ENCODE peak calls at places on chromosome 9, in eight cellular contexts. V is HCT116, N is H1, E is GM23338, J is HepG2, W is K562, A is endothelial cell of umbilical vein, I is GM12878. U is an unnamed sample.

GRCh38 chr9:98830554-98830953 is 23.1 kb downstream of the GALNT12 start:
- DNase-seq in N (no peak), J (no peak), E (no peak), A (no peak), I (no peak), V (no peak), W (no peak), U (no peak)

GRCh38 chr9:114899461-114899860 is 30.9 kb downstream of the TNFSF8 start:
- DNase-seq in J (no peak), N (no peak), V (no peak), W (no peak), E (no peak), A (peak), I (no peak), U (no peak)

GRCh38 chr9:106956971-106957370 is 94.0 kb downstream of the ZNF462 start:
- DNase-seq in A (no peak), V (no peak), E (no peak), J (no peak), I (no peak), W (no peak), N (no peak), U (no peak)

GRCh38 chr9:82466616-82467251 is 478.2 kb downstream of the SPATA31D1 start:
- DNase-seq in E (peak), A (no peak), V (no peak), I (no peak), N (peak), J (peak), W (no peak), U (no peak)

GRCh38 chr9:108551030-108551964 is 304.5 kb downstream of the ACTL7B start:
- DNase-seq in N (no peak), J (no peak), E (peak), W (no peak), V (peak), I (no peak), A (no peak), U (no peak)

GRCh38 chr9:5624655-5625054 is 4.3 kb upstream of the RIC1 start:
- DNase-seq in J (no peak), W (no peak), V (no peak), N (no peak), A (no peak), E (no peak), I (peak), U (no peak)

GRCh38 chr9:109908459-109909390 is 128.7 kb downstream of the PALM2AKAP2 start:
- DNase-seq in V (no peak), I (no peak), A (peak), J (no peak), N (no peak), W (no peak), E (no peak), U (no peak)

GRCh38 chr9:21580636-21581353 is 98.7 kb upstream of the IFNE start:
- DNase-seq in V (no peak), J (no peak), I (no peak), W (no peak), A (no peak), E (no peak), N (no peak), U (no peak)

GRCh38 chr9:15243086-15243485 is 63.9 kb downstream of the TTC39B start:
- DNase-seq in E (no peak), A (no peak), W (no peak), I (no peak), V (no peak), J (no peak), N (no peak), U (no peak)

GRCh38 chr9:133366435-133366834 is 9.4 kb downstream of the SURF4 start:
- DNase-seq in J (no peak), N (no peak), E (no peak), A (no peak), W (no peak), V (no peak), I (no peak), U (no peak)

GRCh38 chr9:110125763-110126351 is 82.1 kb downstream of the C9orf152 start:
- DNase-seq in W (no peak), I (no peak), E (no peak), A (no peak), V (no peak), N (no peak), J (no peak), U (no peak)

GRCh38 chr9:80292231-80292630 is 720.5 kb downstream of the TLE4 start:
- DNase-seq in A (no peak), J (no peak), I (no peak), N (no peak), W (no peak), E (no peak), V (no peak), U (no peak)

GRCh38 chr9:127166111-127166510 is 43.7 kb upstream of the ANGPTL2 start:
- DNase-seq in E (no peak), V (no peak), I (no peak), J (no peak), N (no peak), A (no peak), W (no peak), U (no peak)

GRCh38 chr9:111807197-111807596 is 12.5 kb upstream of the SHOC1 start:
- DNase-seq in E (no peak), J (no peak), I (no peak), N (no peak), V (no peak), W (no peak), A (no peak), U (no peak)

GRCh38 chr9:110050925-110051355 is 157.0 kb downstream of the C9orf152 start:
- DNase-seq in V (peak), A (peak), I (no peak), E (no peak), J (no peak), W (no peak), N (no peak), U (peak)

GRCh38 chr9:113807173-113808061 is 68.7 kb upstream of the ZNF618 start:
- DNase-seq in I (no peak), J (peak), N (peak), V (peak), A (peak), E (peak), W (peak), U (peak)

GRCh38 chr9:95150903-95151302 is 166.6 kb downstream of the FANCC start:
- DNase-seq in E (no peak), W (no peak), V (no peak), N (no peak), J (no peak), I (no peak), A (no peak), U (no peak)

GRCh38 chr9:71663216-71663615 is 105.1 kb downstream of the CEMIP2 start:
- DNase-seq in W (no peak), I (no peak), J (no peak), A (peak), V (no peak), E (peak), N (no peak), U (no peak)

GRCh38 chr9:94719878-94720277 is 6.6 kb upstream of the AOPEP start:
- DNase-seq in W (no peak), E (no peak), A (no peak), V (no peak), N (no peak), J (no peak), I (no peak), U (no peak)

GRCh38 chr9:79559501-79560181 is 12.1 kb upstream of the TLE4 start:
- DNase-seq in A (peak), J (no peak), N (no peak), I (no peak), W (no peak), E (no peak), V (no peak), U (no peak)

GRCh38 chr9:30574355-30575151 is 1809.9 kb upstream of the ACO1 start:
- DNase-seq in I (no peak), A (no peak), W (no peak), J (no peak), V (no peak), N (no peak), E (peak), U (no peak)

GRCh38 chr9:93319992-93320490 is 131.4 kb upstream of the FAM120A start:
- DNase-seq in J (no peak), W (no peak), N (no peak), A (no peak), V (no peak), I (no peak), E (no peak), U (no peak)

GRCh38 chr9:13088734-13089427 is 190.6 kb downstream of the MPDZ start:
- DNase-seq in W (peak), V (peak), I (no peak), J (peak), N (no peak), A (peak), E (peak), U (peak)

GRCh38 chr9:133919253-133920115 is 72.6 kb downstream of the VAV2 start:
- DNase-seq in I (no peak), J (no peak), V (no peak), W (no peak), N (no peak), A (no peak), E (no peak), U (no peak)

GRCh38 chr9:134445000-134445399 is 118.7 kb downstream of the RXRA start:
- DNase-seq in J (no peak), V (no peak), I (no peak), E (no peak), N (no peak), A (no peak), W (no peak), U (no peak)

GRCh38 chr9:124743686-124744348 is 27.3 kb downstream of the NR6A1 start:
- DNase-seq in J (no peak), W (peak), V (no peak), A (no peak), E (no peak), I (no peak), N (no peak), U (no peak)

GRCh38 chr9:133742849-133743444 is 4.8 kb upstream of the SARDH start:
- DNase-seq in J (peak), E (peak), A (peak), W (peak), V (peak), N (peak), I (peak), U (peak)

GRCh38 chr9:21576331-21577189 is 94.4 kb upstream of the IFNE start:
- DNase-seq in E (no peak), A (peak), V (peak), J (peak), N (no peak), I (peak), W (no peak), U (no peak)

GRCh38 chr9:82882133-82882532 is 180.8 kb downstream of the RASEF start:
- DNase-seq in W (no peak), A (peak), N (no peak), V (no peak), I (no peak), J (no peak), E (peak), U (no peak)

GRCh38 chr9:125446581-125447094 is 185.0 kb downstream of the GAPVD1 start:
- DNase-seq in J (no peak), V (no peak), A (no peak), E (no peak), W (no peak), N (no peak), I (peak), U (no peak)

GRCh38 chr9:93893899-93894690 is 61.1 kb downstream of the BARX1 start:
- DNase-seq in W (no peak), I (no peak), V (no peak), N (peak), A (no peak), J (peak), E (no peak), U (no peak)

GRCh38 chr9:114803459-114803858 is 2.4 kb downstream of the TNFSF15 start:
- DNase-seq in E (peak), N (no peak), A (no peak), W (no peak), V (no peak), I (no peak), J (no peak), U (no peak)

GRCh38 chr9:4491621-4491975 is 1.3 kb downstream of the SLC1A1 start:
- DNase-seq in N (peak), I (no peak), W (no peak), E (peak), J (no peak), V (no peak), A (no peak), U (no peak)

GRCh38 chr9:87227456-87227855 is 270.2 kb upstream of the DAPK1 start:
- DNase-seq in I (no peak), W (no peak), N (no peak), J (no peak), A (no peak), E (no peak), V (no peak), U (no peak)

GRCh38 chr9:100268271-100268670 is 84.5 kb downstream of the TEX10 start:
- DNase-seq in I (no peak), W (no peak), N (no peak), A (no peak), E (peak), V (no peak), J (no peak), U (no peak)

GRCh38 chr9:100269656-100270055 is 83.1 kb downstream of the TEX10 start:
- DNase-seq in W (no peak), N (no peak), A (peak), V (no peak), J (no peak), E (no peak), I (no peak), U (no peak)

GRCh38 chr9:100267211-100267610 is 85.5 kb downstream of the TEX10 start:
- DNase-seq in W (no peak), A (no peak), N (no peak), E (no peak), J (peak), V (no peak), I (no peak), U (no peak)
- TF ChIP-seq POLR2AphosphoS5 in W (no peak), A (no peak), N (no peak), E (no peak), J (no peak), V (no peak), I (no peak), U (no peak)

DNA sequence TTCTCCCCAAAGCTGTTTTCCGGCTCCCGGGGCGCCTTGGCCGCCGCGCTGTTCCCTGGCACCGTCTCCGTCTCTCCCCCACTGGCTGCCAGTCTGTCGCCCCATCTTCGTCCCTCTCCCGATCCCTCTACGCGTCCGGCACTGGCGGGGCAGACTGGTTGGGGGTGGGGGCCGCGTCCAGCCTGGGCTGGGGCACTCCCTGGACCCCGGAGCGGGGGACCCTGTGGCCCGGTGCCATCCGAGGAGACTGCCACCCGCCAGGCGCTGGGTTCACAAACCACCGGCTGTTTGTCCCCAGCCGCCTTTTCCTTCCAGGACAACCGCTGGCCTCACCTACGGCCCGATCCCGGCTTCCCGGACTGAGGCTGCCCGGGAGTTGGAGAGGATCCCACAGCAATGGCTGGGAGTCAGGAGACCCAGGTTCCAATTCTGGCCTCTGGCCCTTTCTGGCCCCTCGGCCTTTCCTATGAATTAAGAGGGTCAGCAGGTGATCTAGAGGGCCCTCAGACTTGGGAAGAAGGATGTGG is 1.0 kb upstream of the FIBCD1 start:
- DNase-seq in I (no peak), A (no peak), E (peak), W (no peak), V (no peak), J (no peak), N (peak), U (no peak)
- TF ChIP-seq EZH2 in I (no peak), A (peak), E (peak), W (no peak), V (no peak), J (no peak), N (peak), U (no peak)

DNA sequence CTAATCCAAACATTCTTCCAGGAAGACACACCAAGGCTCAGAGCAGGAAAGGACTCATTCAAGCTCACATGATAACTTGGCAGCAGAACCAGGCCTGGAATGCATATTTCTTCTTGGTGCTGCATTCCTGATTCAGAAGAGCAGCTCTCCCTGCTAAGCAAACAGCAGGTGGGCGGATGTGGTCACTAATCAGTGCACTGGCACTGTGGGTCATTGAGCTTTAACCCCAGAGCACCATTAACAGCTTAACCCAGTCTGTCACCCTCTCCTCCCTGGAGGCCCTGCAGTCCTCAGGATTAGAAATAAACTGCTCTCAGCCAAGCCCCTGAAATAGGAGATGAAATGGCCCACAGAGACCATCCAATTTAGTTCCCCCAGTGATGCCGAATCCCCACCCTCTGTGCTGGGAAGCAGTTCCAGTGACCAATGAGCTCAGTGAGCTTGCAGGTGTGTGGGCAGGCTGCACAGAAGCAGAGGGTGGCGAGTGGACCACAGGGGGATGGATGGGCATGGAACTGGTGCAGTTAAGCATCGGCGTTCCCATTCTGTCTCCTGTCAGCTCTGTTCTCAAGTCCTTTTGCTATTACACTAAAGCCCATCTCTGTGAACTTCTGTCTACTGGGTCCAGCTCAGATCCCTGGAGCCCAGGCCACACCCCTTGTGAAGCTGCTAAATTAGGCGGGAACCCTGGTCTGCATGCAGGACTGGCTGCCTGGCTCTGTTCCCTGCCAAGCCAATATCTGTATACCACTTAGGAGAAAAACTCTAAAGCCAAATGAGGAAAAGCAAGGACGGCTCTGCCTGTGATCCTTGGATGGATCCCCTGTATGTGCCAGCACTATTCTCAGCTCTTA is 16.6 kb upstream of the MEGF9 start:
- DNase-seq in I (no peak), N (no peak), J (peak), V (no peak), A (peak), W (no peak), E (peak), U (no peak)
- TF ChIP-seq POLR2AphosphoS5 in I (no peak), N (no peak), J (no peak), V (no peak), A (peak), W (no peak), E (no peak), U (no peak)

GRCh38 chr9:976805-977360 is 428 bp downstream of the DMRT3 start:
- DNase-seq in W (no peak), N (peak), A (no peak), I (no peak), J (no peak), V (no peak), E (peak), U (no peak)

GRCh38 chr9:975740-976257 is 656 bp upstream of the DMRT3 start:
- DNase-seq in J (no peak), A (no peak), W (no peak), I (no peak), N (no peak), V (no peak), E (no peak), U (no peak)

GRCh38 chr9:974064-974992 is 2.1 kb upstream of the DMRT3 start:
- DNase-seq in W (no peak), V (no peak), J (no peak), E (peak), I (no peak), N (no peak), A (no peak), U (no peak)

GRCh38 chr9:976258-976804 is at the start of gene DMRT3:
- DNase-seq in A (no peak), I (no peak), W (no peak), J (no peak), V (no peak), N (peak), E (peak), U (no peak)

GRCh38 chr9:974993-975739 is 1.3 kb upstream of the DMRT3 start:
- DNase-seq in I (no peak), E (peak), N (peak), J (no peak), W (no peak), A (no peak), V (no peak), U (no peak)
- TF ChIP-seq EZH2 in I (no peak), E (peak), N (peak), J (no peak), W (no peak), A (peak), V (no peak), U (no peak)

DNA sequence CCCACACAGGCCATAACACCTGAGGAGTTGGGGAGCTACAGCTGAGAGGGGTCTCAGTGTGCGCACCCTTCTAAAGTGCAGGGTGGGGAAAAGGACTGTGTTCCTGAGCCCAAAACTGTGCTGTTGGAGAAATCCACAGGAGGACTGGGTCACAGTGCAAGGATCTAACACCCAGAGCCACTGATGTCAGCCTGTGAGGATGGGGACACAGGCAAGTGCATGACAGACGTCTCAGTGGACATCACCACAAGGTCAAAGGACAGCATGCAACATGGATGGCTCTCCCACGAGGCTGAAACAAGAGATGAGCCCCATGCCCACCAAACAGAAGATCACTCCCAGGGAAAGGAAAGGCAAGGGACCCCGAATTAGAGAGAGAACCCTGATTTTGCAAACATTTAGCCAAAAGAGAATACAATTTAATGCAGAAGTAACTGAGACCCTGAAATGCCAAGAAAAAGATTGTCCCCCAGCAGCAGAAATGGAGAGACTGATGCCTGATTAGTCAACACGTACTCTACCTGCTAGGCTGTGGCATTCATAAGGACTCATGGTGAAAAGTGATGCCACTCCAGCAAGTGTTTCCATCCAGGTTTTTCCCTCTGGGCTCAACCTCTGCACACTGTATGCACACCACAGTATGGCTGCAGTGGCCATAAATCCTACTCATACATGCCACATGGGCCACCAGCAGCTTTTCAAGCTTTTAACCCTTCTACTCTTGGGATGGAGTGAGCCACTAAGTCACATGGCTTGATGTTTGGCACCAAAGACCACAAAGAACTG is 14.2 kb downstream of the KLF9 start:
- DNase-seq in A (no peak), J (no peak), N (no peak), W (no peak), I (no peak), E (no peak), V (no peak), U (no peak)
- TF ChIP-seq POLR2AphosphoS5 in A (no peak), J (no peak), N (no peak), W (no peak), I (no peak), E (no peak), V (no peak), U (no peak)